ENCODE peak calls at places on chromosomes 3 and 15, in five cellular contexts. C is SK-N-SH, I is A549, X is K562, U is HepG2. B is an unnamed sample.

GRCh38 chr15:71215126-71215894 is 100.0 kb downstream of the THSD4 start:
- DNase-seq in I (no peak), U (no peak), C (no peak), X (no peak), B (no peak)

GRCh38 chr3:173793963-173794362 is 396.4 kb downstream of the NLGN1 start:
- DNase-seq in U (no peak), C (no peak), X (no peak), I (no peak), B (no peak)

GRCh38 chr3:149245738-149246451 is 24.3 kb upstream of the CP start:
- DNase-seq in X (no peak), U (peak), C (no peak), I (peak), B (peak)

GRCh38 chr3:150729682-150730360 is 26.1 kb upstream of the ERICH6 start:
- DNase-seq in X (no peak), I (no peak), U (no peak), C (no peak), B (no peak)

GRCh38 chr3:40645883-40646282 is 121.1 kb downstream of the ZNF621 start:
- DNase-seq in C (no peak), U (no peak), I (no peak), X (no peak), B (no peak)

GRCh38 chr15:82900511-82900910 is 52.0 kb downstream of the HOMER2 start:
- DNase-seq in U (no peak), X (no peak), I (no peak), C (no peak), B (no peak)

GRCh38 chr3:66220066-66220465 is 735 bp upstream of the SLC25A26 start:
- DNase-seq in U (no peak), X (no peak), C (no peak), I (no peak), B (no peak)

GRCh38 chr15:31296304-31297220 is 30.1 kb upstream of the KLF13 start:
- DNase-seq in I (peak), C (peak), U (peak), X (no peak), B (no peak)

GRCh38 chr3:126295407-126295939 is 61.7 kb downstream of the KLF15 start:
- DNase-seq in X (no peak), I (no peak), U (no peak), C (no peak), B (no peak)

GRCh38 chr3:179196098-179196497 is 47.9 kb downstream of the PIK3CA start:
- DNase-seq in X (no peak), U (no peak), C (no peak), I (no peak), B (peak)

GRCh38 chr3:11591401-11592266 is 52.1 kb downstream of the VGLL4 start:
- DNase-seq in U (peak), I (no peak), X (no peak), C (no peak), B (no peak)

GRCh38 chr3:23308986-23309625 is 106.0 kb downstream of the UBE2E2 start:
- DNase-seq in U (no peak), X (no peak), I (no peak), C (no peak), B (no peak)

GRCh38 chr3:181329024-181329423 is 339.5 kb upstream of the DNAJC19 start:
- DNase-seq in C (no peak), I (no peak), U (no peak), X (no peak), B (no peak)

GRCh38 chr3:33360136-33360825 is 79.9 kb downstream of the UBP1 start:
- DNase-seq in U (peak), I (peak), X (no peak), C (no peak), B (no peak)

GRCh38 chr15:22253676-22254408 is 173.5 kb downstream of the OR4M2 start:
- DNase-seq in X (no peak), I (no peak), C (no peak), U (no peak), B (peak)

GRCh38 chr3:165749817-165750216 is 87.4 kb downstream of the BCHE start:
- DNase-seq in C (no peak), X (no peak), U (peak), I (no peak), B (no peak)

GRCh38 chr3:43503067-43503728 is 118.6 kb downstream of the ANO10 start:
- DNase-seq in U (peak), X (no peak), I (peak), C (peak), B (no peak)

GRCh38 chr15:48833526-48833925 is 22.7 kb upstream of the CEP152 start:
- DNase-seq in I (no peak), C (no peak), X (no peak), U (no peak), B (no peak)

GRCh38 chr15:31799711-31800321 is 230.5 kb upstream of the CHRNA7 start:
- DNase-seq in U (no peak), I (no peak), X (no peak), C (no peak), B (peak)

GRCh38 chr15:29805043-29805707 is 17.1 kb downstream of the TJP1 start:
- DNase-seq in I (peak), C (no peak), X (no peak), U (peak), B (no peak)

GRCh38 chr3:41301548-41301947 is 102.2 kb downstream of the CTNNB1 start:
- DNase-seq in I (no peak), C (no peak), X (no peak), U (no peak), B (no peak)

GRCh38 chr3:150469031-150469930 is 61.2 kb downstream of the TSC22D2 start:
- DNase-seq in X (peak), U (peak), C (no peak), I (peak), B (no peak)

GRCh38 chr3:43505351-43505750 is 116.5 kb downstream of the ANO10 start:
- DNase-seq in U (no peak), C (no peak), X (no peak), I (no peak), B (no peak)

GRCh38 chr3:45943207-45943846 is at the start of gene CXCR6:
- DNase-seq in X (no peak), U (no peak), I (no peak), C (no peak), B (no peak)

GRCh38 chr3:50375200-50375931 is 16.0 kb upstream of the TMEM115 start:
- DNase-seq in I (no peak), X (peak), C (peak), U (no peak), B (no peak)

GRCh38 chr3:183586477-183586876 is 31.0 kb upstream of the KLHL6 start:
- DNase-seq in I (no peak), X (no peak), C (no peak), U (no peak), B (no peak)

GRCh38 chr15:30990036-30990435 is 1.4 kb downstream of the MTMR10 start:
- DNase-seq in U (peak), X (no peak), C (peak), I (peak), B (no peak)

GRCh38 chr3:157588386-157589060 is 85.3 kb upstream of the VEPH1 start:
- DNase-seq in U (no peak), I (no peak), C (no peak), X (no peak), B (no peak)

GRCh38 chr3:63228677-63229076 is 49.4 kb upstream of the SYNPR start:
- DNase-seq in X (peak), U (peak), C (peak), I (peak), B (no peak)

GRCh38 chr15:65189102-65189740 is 4.1 kb upstream of the CLPX start:
- DNase-seq in I (peak), U (peak), X (peak), C (peak), B (no peak)

GRCh38 chr3:33218072-33218445 is 551 bp downstream of the SUSD5 start:
- DNase-seq in C (no peak), X (no peak), U (no peak), I (no peak), B (no peak)

GRCh38 chr15:99452728-99453643 is 112.8 kb upstream of the MEF2A start:
- DNase-seq in I (no peak), C (peak), X (no peak), U (peak), B (peak)

GRCh38 chr15:77836116-77836798 is 203.5 kb upstream of the LINGO1 start:
- DNase-seq in U (no peak), I (peak), C (peak), X (peak), B (no peak)

GRCh38 chr15:67505675-67506572 is 15.0 kb upstream of the C15orf61 start:
- DNase-seq in U (no peak), C (no peak), X (no peak), I (no peak), B (no peak)

GRCh38 chr3:52998781-52999509 is 46.9 kb downstream of the SFMBT1 start:
- DNase-seq in U (no peak), C (no peak), I (peak), X (peak), B (no peak)

GRCh38 chr3:135844381-135844780 is 121.1 kb upstream of the PPP2R3A start:
- DNase-seq in I (no peak), C (no peak), X (no peak), U (no peak), B (no peak)

GRCh38 chr3:32968367-32969087 is 17.1 kb downstream of the CCR4 start:
- DNase-seq in U (no peak), C (no peak), X (no peak), I (no peak), B (no peak)

GRCh38 chr3:39181408-39182335 is 10.7 kb downstream of the XIRP1 start:
- DNase-seq in C (no peak), X (no peak), U (no peak), I (no peak), B (no peak)
- TF ChIP-seq CHD2 in C (no peak), X (no peak), U (no peak), I (no peak), B (no peak)

GRCh38 chr15:84857418-84858004 is 27.0 kb upstream of the SLC28A1 start:
- DNase-seq in C (no peak), U (no peak), I (no peak), X (no peak), B (no peak)
- TF ChIP-seq REST in C (no peak), U (no peak), I (no peak), X (no peak), B (no peak)

DNA sequence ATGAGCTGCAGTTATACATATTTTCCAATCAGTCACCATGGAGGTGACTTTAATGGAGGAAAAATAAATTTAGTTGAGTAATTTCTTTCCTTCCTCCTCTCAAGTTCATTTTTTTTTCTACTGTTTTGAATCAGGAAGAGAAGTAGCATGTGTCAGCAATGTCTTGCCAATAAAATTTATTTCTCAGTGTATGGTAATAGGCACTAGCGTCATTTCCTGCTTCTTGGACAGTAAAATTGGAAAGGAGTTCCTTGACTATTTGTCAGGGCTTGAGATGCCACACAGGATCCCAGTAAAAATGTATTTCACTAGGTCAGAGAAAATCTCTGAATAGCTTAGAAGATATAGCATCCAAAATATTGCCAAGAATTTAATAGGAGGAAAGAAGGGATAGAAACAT is 605.9 kb downstream of the ROBO1 start:
- DNase-seq in I (no peak), U (no peak), X (no peak), C (no peak), B (no peak)
- TF ChIP-seq CHD2 in I (no peak), U (no peak), X (no peak), C (no peak), B (no peak)

GRCh38 chr3:194130807-194131589 is 5.0 kb upstream of the HES1 start:
- DNase-seq in U (peak), C (no peak), I (peak), X (no peak), B (peak)
- TF ChIP-seq REST in U (no peak), C (no peak), I (no peak), X (no peak), B (no peak)

GRCh38 chr15:38611228-38611627 is 46.6 kb upstream of the RASGRP1 start:
- DNase-seq in I (no peak), X (no peak), C (no peak), U (no peak), B (no peak)
- TF ChIP-seq CHD2 in I (no peak), X (no peak), C (no peak), U (no peak), B (no peak)

DNA sequence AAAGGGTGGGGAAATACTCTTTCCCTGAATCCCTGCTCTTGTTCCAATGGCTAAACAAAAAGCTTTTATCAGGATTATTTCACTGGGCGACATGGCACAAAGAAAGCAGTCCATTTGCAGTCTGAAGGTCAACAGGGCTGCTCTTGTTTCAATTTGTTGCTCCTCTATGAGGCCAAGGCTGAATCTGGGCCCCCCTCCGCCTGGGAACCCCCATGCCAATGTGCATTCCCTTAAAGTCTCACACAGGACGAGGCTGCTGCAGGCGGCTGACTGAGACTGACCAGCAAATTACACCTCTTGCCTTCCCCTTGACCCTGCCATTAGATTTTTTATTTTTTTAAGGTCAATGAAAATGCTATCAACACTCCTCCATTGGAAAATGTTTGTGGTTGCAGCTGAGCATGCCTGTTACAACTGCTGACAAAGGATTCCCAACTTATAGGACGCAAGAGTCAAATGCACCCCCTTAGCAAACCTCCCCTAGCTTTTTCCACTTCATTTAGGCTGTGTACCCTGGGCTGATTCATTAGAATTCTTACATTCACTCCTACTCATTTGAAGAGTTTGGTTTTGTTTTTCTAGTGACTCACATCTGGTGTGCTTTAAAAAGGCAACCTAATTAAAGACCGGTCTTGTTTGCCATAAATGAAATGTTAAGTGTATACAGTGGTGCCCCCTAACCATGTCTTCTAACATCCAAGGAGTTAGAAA is 60.8 kb upstream of the ARHGEF3 start:
- DNase-seq in C (no peak), X (no peak), I (no peak), U (peak), B (no peak)
- TF ChIP-seq REST in C (no peak), X (no peak), I (no peak), U (no peak), B (no peak)

DNA sequence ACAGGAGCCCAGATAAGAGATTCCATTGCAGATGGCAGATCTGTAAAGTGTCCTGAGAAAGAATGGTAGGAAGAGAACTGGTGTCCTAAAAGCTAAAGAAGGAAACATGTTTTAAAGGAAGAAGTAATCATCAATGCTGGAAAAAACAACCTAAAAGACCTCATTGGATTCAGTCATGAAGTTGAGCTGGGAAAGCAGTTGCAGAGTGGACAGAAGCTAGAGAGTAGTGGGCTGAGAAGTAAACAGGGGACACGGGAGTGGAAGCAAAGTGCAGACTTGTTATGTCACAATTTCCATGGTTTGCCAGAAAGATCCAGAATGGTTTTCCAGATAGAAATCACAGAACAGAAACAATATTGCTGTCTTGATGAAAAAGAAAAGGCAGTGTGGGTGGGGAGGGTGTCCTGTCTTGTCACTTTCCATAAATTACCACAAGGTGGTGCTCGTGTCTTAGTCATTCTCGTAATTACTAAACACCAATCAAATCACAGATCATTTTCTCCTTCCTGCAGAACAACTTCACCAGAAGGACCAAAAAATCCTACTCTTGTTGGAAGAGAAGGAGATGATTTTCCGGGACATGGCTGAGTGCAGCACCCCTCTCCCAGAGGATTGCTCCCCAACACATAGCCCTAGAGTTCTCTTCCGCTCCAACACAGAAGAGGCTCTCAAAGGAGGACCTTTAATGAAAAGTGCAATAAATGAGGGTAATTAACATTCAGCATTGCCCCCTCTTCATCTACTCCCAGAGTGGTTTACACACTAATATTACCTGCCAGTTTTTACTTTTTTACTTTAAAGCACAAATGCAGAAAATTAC is 64.5 kb downstream of the KLHL25 start:
- DNase-seq in U (peak), I (peak), X (peak), C (peak), B (no peak)
- TF ChIP-seq CHD2 in U (no peak), I (no peak), X (no peak), C (no peak), B (no peak)

DNA sequence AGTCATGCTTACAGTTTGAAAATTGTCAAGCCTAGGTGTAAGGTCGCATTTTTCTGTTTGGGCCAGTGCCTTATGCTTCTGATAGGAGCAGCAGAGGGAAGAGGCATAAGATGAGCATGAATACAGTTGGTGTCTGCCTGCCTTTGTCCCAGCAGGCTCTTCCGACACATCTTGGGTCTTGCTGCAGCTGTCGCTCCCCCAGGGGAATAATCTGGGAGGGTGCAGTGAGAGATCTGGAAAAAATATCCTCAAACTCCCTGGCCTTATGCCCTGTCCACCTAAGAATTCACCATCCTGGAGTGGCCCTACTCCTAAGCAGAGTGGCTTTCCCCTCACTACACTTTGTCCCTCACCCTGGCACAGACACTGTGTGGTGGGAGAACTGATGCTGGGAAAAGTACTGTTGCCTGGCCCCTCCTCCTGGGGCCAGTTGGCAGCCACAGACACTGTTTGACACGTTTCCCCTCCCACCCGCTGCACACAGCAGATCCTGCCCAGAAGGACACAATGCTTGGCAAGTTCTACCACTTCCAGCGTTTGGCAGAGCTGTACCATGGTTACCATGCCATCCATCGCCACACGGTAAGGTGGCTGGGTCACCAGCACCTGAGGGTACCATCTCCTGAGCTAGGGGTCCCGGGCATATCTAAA is 21.1 kb upstream of the RHO start:
- DNase-seq in C (peak), X (no peak), U (no peak), I (no peak), B (no peak)
- TF ChIP-seq REST in C (no peak), X (no peak), U (no peak), I (no peak), B (no peak)

GRCh38 chr3:94619643-94620042 is 556.8 kb downstream of the NSUN3 start:
- DNase-seq in I (no peak), X (no peak), C (no peak), U (no peak), B (no peak)

GRCh38 chr3:94615275-94616065 is 552.6 kb downstream of the NSUN3 start:
- DNase-seq in I (no peak), C (no peak), U (no peak), X (no peak), B (no peak)

GRCh38 chr3:94614192-94614591 is 551.3 kb downstream of the NSUN3 start:
- DNase-seq in X (no peak), I (no peak), U (no peak), C (no peak), B (no peak)

GRCh38 chr3:94616833-94617232 is 554.0 kb downstream of the NSUN3 start:
- DNase-seq in I (peak), X (no peak), C (no peak), U (peak), B (no peak)

GRCh38 chr3:94617312-94617711 is 554.5 kb downstream of the NSUN3 start:
- DNase-seq in U (no peak), C (no peak), I (no peak), X (no peak), B (no peak)
- TF ChIP-seq CHD2 in U (no peak), C (no peak), I (no peak), X (no peak), B (no peak)